ENCODE peak calls at places on chromosomes 6 and 20, in eight cellular contexts. C is left lung; H is CD8-positive, alpha-beta T cell; J is tibial artery; F is natural killer cell; P is A549; K is H1; U is nephron progenitor cell. W is an unnamed sample.

GRCh38 chr6:16420715-16421461 is 182.5 kb downstream of the GMPR start:
- DNase-seq in J (no peak), H (no peak), C (no peak), P (no peak), F (no peak), U (no peak), K (no peak), W (no peak)

GRCh38 chr6:158205220-158205944 is 37.2 kb downstream of the GTF2H5 start:
- DNase-seq in K (no peak), F (no peak), J (no peak), C (no peak), U (no peak), H (no peak), P (no peak), W (no peak)

GRCh38 chr6:119655124-119655523 is 305.6 kb upstream of the MAN1A1 start:
- DNase-seq in C (no peak), U (no peak), K (no peak), F (no peak), P (no peak), H (no peak), J (no peak), W (no peak)

GRCh38 chr6:118853408-118853807 is 40.5 kb upstream of the ASF1A start:
- DNase-seq in F (no peak), J (no peak), C (no peak), U (no peak), K (no peak), H (no peak), P (no peak), W (no peak)

GRCh38 chr20:44075191-44075949 is 111.6 kb downstream of the JPH2 start:
- DNase-seq in C (no peak), H (no peak), J (no peak), P (no peak), K (no peak), U (no peak), F (no peak), W (peak)

GRCh38 chr20:17326096-17326495 is 99.3 kb downstream of the PCSK2 start:
- DNase-seq in K (no peak), U (no peak), F (no peak), J (no peak), C (no peak), P (no peak), H (no peak), W (no peak)

GRCh38 chr6:422423-423061 is 31.0 kb downstream of the IRF4 start:
- DNase-seq in F (peak), P (peak), C (peak), U (no peak), J (no peak), K (no peak), H (no peak), W (no peak)

GRCh38 chr6:167668019-167668753 is 158.5 kb upstream of the AFDN start:
- DNase-seq in H (no peak), J (no peak), F (no peak), C (no peak), K (no peak), U (no peak), P (no peak), W (no peak)

GRCh38 chr6:96086745-96087144 is 71.0 kb downstream of the FUT9 start:
- DNase-seq in K (no peak), F (no peak), C (no peak), P (no peak), U (no peak), H (no peak), J (no peak), W (no peak)

DNA sequence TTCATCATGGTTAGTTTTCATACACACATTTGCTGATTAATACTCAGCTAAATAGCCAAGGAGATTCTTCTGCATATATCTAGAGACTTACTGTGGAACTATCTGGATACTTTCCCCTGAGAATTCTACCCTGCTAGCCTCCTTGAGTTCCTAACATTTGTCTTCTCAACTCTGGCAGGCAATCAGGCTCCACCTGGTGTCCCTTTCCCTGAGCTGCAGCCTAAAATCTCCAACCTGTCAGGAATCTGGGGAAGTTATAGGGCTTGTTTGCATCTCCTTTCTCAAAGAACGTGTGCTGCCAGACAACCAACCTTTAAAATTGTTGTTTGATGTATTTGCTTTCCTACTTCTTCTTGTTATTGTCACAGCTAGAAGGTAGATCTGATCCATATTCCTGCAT is 73.4 kb downstream of the FUT9 start:
- DNase-seq in J (no peak), U (peak), F (no peak), P (no peak), H (no peak), K (peak), C (no peak), W (no peak)
- TF ChIP-seq CTCF in J (no peak), U (peak), F (no peak), P (no peak), H (no peak), K (peak), C (no peak), W (no peak)

GRCh38 chr6:87944541-87944954 is 103.1 kb upstream of the SPACA1 start:
- DNase-seq in U (peak), J (peak), C (peak), F (no peak), H (no peak), P (peak), K (no peak), W (no peak)
- TF ChIP-seq CTCF in U (no peak), J (peak), C (no peak), F (no peak), H (no peak), P (no peak), K (peak), W (no peak)

DNA sequence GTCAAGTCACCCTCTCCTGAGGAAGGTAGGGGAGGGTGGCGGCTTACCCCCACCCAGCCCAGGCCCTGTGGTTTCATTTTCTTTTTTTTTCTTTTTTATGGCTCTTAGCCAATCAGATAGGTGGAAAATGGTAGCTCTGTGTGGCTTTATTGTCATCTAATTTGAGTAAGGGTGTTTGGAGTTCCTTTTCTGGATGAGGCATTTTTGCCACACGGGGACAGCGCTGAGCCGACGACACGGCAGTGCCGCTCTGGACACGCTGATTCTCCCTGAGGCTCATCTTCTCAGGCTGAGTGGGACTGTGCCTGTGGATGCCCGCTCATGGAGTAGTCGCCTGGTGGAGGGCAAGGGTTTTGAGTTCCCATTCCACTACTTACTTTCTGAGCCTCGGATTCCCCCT is 37.6 kb upstream of the ANGPT4 start:
- DNase-seq in K (no peak), C (no peak), U (no peak), H (no peak), P (peak), J (peak), F (no peak), W (no peak)
- TF ChIP-seq CTCF in K (peak), C (no peak), U (no peak), H (no peak), P (peak), J (peak), F (no peak), W (no peak)

GRCh38 chr6:140370949-140371348 is 996.5 kb upstream of the CITED2 start:
- DNase-seq in K (no peak), H (no peak), P (no peak), J (no peak), U (no peak), F (no peak), C (no peak), W (no peak)
- TF ChIP-seq CTCF in K (no peak), H (no peak), P (no peak), J (no peak), U (no peak), F (no peak), C (no peak), W (no peak)

GRCh38 chr6:111799576-111800467 is 73.4 kb downstream of the FYN start:
- DNase-seq in P (no peak), U (no peak), H (no peak), F (no peak), J (no peak), K (no peak), C (no peak), W (no peak)
- TF ChIP-seq CTCF in P (no peak), U (no peak), H (no peak), F (no peak), J (no peak), K (peak), C (no peak), W (no peak)

DNA sequence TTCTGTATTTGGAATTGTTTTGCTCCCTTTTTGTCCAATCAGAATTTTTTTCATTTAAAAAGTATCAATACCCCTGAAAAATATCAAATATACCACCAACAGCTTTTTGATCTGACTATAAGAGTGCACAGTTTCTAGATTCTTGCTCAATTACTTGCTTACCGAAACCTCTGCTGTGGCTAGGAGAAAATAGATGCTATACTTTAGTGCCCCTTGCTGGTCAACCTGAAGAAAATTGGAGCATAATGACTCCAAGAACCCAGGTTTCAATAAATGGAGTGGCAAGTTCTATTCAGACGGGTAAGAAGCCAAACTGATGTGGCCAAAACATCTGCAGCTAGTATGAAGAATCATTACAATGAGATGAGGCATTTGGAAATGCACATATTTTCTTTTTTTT is 91.4 kb upstream of the SASH1 start:
- DNase-seq in H (no peak), F (no peak), K (no peak), U (no peak), J (no peak), C (no peak), P (no peak), W (no peak)
- TF ChIP-seq CTCF in H (no peak), F (no peak), K (peak), U (no peak), J (peak), C (peak), P (no peak), W (no peak)

W was measured in lower leg skin.